ENCODE peak calls at places on chromosomes 13 and 19, in five cellular contexts. S is thoracic aorta, U is heart left ventricle, R is cardiac muscle cell, A is GM23338. Z is an unnamed sample.

GRCh38 chr19:18460900-18461299 is 23.0 kb upstream of the ISYNA1 start:
- DNase-seq in R (no peak), U (no peak), A (no peak), S (no peak), Z (no peak)

GRCh38 chr13:90846956-90847355 is 500.5 kb upstream of the MIR17HG start:
- DNase-seq in R (no peak), A (no peak), U (no peak), S (no peak), Z (no peak)

GRCh38 chr19:29858000-29858596 is 46.3 kb downstream of the CCNE1 start:
- DNase-seq in U (no peak), A (peak; percentile 87), R (peak; percentile 54), S (no peak), Z (peak; percentile 61)

GRCh38 chr19:4369888-4370260 is 26.5 kb downstream of the MPND start:
- DNase-seq in U (peak; percentile 83), A (peak; percentile 65), R (peak; percentile 55), S (no peak), Z (no peak)

GRCh38 chr13:52980695-52981094 is 47.9 kb upstream of the OLFM4 start:
- DNase-seq in A (no peak), U (no peak), R (no peak), S (no peak), Z (no peak)

GRCh38 chr13:91741925-91742324 is 343.5 kb downstream of the GPC5 start:
- DNase-seq in U (no peak), R (no peak), S (no peak), A (no peak), Z (no peak)

GRCh38 chr19:48556163-48556562 is 4.2 kb downstream of the SULT2B1 start:
- DNase-seq in R (no peak), U (no peak), A (peak; percentile 65), S (no peak), Z (no peak)

GRCh38 chr13:109451726-109452125 is 334.7 kb downstream of the IRS2 start:
- DNase-seq in R (no peak), U (no peak), A (no peak), S (no peak), Z (no peak)

GRCh38 chr13:24161010-24161775 is 673 bp downstream of the SPATA13 start:
- DNase-seq in A (peak; percentile 52), U (no peak), R (peak; percentile 32), S (no peak), Z (peak; percentile 83)

GRCh38 chr13:43786766-43787517 is at the start of gene ENOX1:
- DNase-seq in U (peak; percentile 87), R (peak; percentile 86), A (peak; percentile 77), S (no peak), Z (peak; percentile 60)

GRCh38 chr19:50607874-50608785 is 31.6 kb downstream of the SYT3 start:
- DNase-seq in R (peak; percentile 99), U (peak; percentile 85), S (no peak), A (peak; percentile 100), Z (peak; percentile 82)

GRCh38 chr19:49491804-49492572 is 4.2 kb upstream of the RPS11 start:
- DNase-seq in U (no peak), S (no peak), A (no peak), R (no peak), Z (no peak)

GRCh38 chr19:42114412-42114811 is 17.8 kb downstream of the POU2F2 start:
- DNase-seq in S (no peak), U (no peak), R (no peak), A (peak; percentile 51), Z (peak; percentile 80)

GRCh38 chr19:1118999-1119398 is 15.2 kb downstream of the GPX4 start:
- DNase-seq in U (no peak), A (no peak), R (no peak), S (no peak), Z (no peak)

GRCh38 chr19:39765091-39766076 is 13.3 kb upstream of the LEUTX start:
- DNase-seq in U (no peak), S (no peak), R (peak; percentile 72), A (peak; percentile 88), Z (peak; percentile 36)

GRCh38 chr19:33704271-33704670 is 82.5 kb downstream of the CHST8 start:
- DNase-seq in A (no peak), R (no peak), S (no peak), U (peak; percentile 53), Z (no peak)

GRCh38 chr19:47430041-47430802 is 10.9 kb upstream of the MEIS3 start:
- DNase-seq in A (peak; percentile 79), S (no peak), U (peak; percentile 69), R (peak; percentile 33), Z (peak; percentile 37)

GRCh38 chr13:49265822-49266221 is 18.1 kb downstream of the CDADC1 start:
- DNase-seq in S (no peak), R (no peak), A (no peak), U (no peak), Z (no peak)

GRCh38 chr13:33058816-33059215 is 42.6 kb downstream of the KL start:
- DNase-seq in A (no peak), S (no peak), R (no peak), U (no peak), Z (no peak)

GRCh38 chr13:27450921-27451461 is 627 bp upstream of the MTIF3 start:
- DNase-seq in U (peak; percentile 76), A (peak; percentile 64), S (no peak), R (peak; percentile 46), Z (peak; percentile 54)

GRCh38 chr13:76512676-76513277 is 373.4 kb downstream of the KCTD12 start:
- DNase-seq in U (no peak), R (no peak), A (no peak), S (no peak), Z (no peak)

GRCh38 chr19:31270897-31271568 is 78.2 kb downstream of the TSHZ3 start:
- DNase-seq in A (no peak), R (no peak), U (peak; percentile 19), S (no peak), Z (peak; percentile 3)

GRCh38 chr19:2547033-2547680 is 71.2 kb downstream of the GADD45B start:
- DNase-seq in U (no peak), S (no peak), R (no peak), A (no peak), Z (no peak)

GRCh38 chr19:10744222-10744847 is 26.5 kb downstream of the DNM2 start:
- DNase-seq in S (no peak), U (no peak), A (no peak), R (no peak), Z (no peak)

GRCh38 chr13:107553838-107554237 is 661.5 kb downstream of the LIG4 start:
- DNase-seq in R (peak; percentile 23), S (no peak), A (no peak), U (no peak), Z (no peak)

GRCh38 chr13:105979586-105979985 is 555.9 kb downstream of the EFNB2 start:
- DNase-seq in S (no peak), U (no peak), A (no peak), R (peak; percentile 70), Z (peak; percentile 53)

GRCh38 chr13:23790591-23791170 is 98.5 kb downstream of the MIPEP start:
- DNase-seq in R (no peak), S (no peak), U (peak; percentile 54), A (no peak), Z (peak; percentile 20)

GRCh38 chr13:75788494-75788991 is 152.4 kb downstream of the LMO7 start:
- DNase-seq in R (no peak), U (no peak), S (no peak), A (no peak), Z (no peak)

GRCh38 chr13:77928909-77929308 is 10.3 kb upstream of the EDNRB start:
- DNase-seq in A (no peak), U (no peak), R (no peak), S (no peak), Z (no peak)

GRCh38 chr19:50838239-50838638 is 4.9 kb upstream of the KLK15 start:
- DNase-seq in R (no peak), S (no peak), A (peak; percentile 65), U (no peak), Z (no peak)

GRCh38 chr13:57666131-57666530 is 34.6 kb downstream of the PCDH17 start:
- DNase-seq in U (no peak), A (no peak), R (no peak), S (no peak), Z (no peak)

GRCh38 chr19:18470153-18470552 is 32.2 kb upstream of the ISYNA1 start:
- DNase-seq in A (peak; percentile 79), U (no peak), S (no peak), R (peak; percentile 45), Z (no peak)

GRCh38 chr19:34818270-34818669 is 45.3 kb upstream of the ZNF599 start:
- DNase-seq in U (no peak), A (no peak), R (no peak), S (no peak), Z (no peak)

GRCh38 chr19:34816708-34817107 is 43.7 kb upstream of the ZNF599 start:
- DNase-seq in R (no peak), U (no peak), A (no peak), S (no peak), Z (no peak)
- TF ChIP-seq CTCF in R (no peak), U (no peak), A (no peak), S (no peak), Z (no peak)

GRCh38 chr19:54180691-54181091 is 7.7 kb upstream of the TMC4 start:
- DNase-seq in S (no peak), U (no peak), A (no peak), R (no peak), Z (no peak)
- H3K4me1 ChIP-seq in S (no peaks in the 10 kb centered on the region), U (no peaks in the 10 kb centered on the region), A (no peaks in the 10 kb centered on the region), R (no peaks in the 10 kb centered on the region), Z (peaks cover 4% of the 10 kb centered on the region)

GRCh38 chr13:73337511-73337910 is 278.7 kb downstream of the KLF5 start:
- DNase-seq in A (no peak), R (no peak), S (no peak), U (no peak), Z (no peak)
- TF ChIP-seq CTCF in A (no peak), R (no peak), S (no peak), U (no peak), Z (no peak)

GRCh38 chr19:13070425-13071140 is 32.1 kb downstream of the LYL1 start:
- DNase-seq in A (no peak), S (no peak), U (no peak), R (no peak), Z (no peak)

GRCh38 chr19:13066231-13066630 is 36.4 kb downstream of the LYL1 start:
- DNase-seq in R (no peak), A (no peak), U (no peak), S (no peak), Z (no peak)

GRCh38 chr19:13069415-13070369 is 33.0 kb downstream of the LYL1 start:
- DNase-seq in S (no peak), U (no peak), R (no peak), A (no peak), Z (no peak)

GRCh38 chr19:13066933-13067831 is 35.5 kb downstream of the LYL1 start:
- DNase-seq in A (no peak), R (no peak), S (no peak), U (no peak), Z (no peak)

DNA sequence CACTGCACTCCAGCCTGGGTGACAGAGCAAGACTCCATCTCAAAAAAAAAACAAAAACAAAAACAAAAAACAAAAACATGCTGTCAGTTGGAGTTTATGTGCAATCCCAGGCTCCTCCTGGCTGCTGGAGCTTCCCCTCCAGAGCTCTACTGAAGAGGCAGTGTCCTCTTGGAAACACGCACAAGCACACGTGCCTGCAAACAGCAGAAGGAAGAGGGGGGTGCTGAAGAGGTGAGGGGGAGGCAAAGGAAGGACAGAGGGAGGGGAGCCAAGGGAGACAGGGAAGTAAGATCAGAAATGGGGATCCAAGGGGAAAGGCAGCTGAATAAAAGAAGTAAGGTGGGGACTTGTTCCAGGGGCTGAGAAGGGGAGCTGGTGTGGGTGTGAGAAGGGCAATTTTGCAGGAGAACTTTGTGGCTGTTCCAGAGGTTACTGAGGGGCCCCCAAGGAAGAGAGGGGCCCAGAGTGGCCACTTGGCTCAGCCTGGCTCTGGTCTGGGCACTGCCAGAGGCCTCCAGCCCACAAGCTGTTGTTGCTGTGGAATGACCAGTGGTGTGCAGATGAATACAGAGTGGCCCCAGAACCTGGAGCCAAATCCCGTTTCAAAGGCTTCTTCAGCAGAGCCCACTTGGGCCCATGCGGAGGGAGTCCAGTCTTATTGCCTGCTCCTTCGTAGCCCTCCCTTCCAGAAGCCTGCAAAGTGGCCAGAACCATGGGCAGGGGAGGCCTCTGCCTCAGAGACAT is 34.4 kb downstream of the LYL1 start:
- DNase-seq in R (no peak), S (no peak), U (no peak), A (no peak), Z (no peak)
- H3K4me1 ChIP-seq in R (peaks cover 4% of the 10 kb centered on the region), S (peaks cover 98% of the 10 kb centered on the region), U (peaks cover 78% of the 10 kb centered on the region), A (no peaks in the 10 kb centered on the region), Z (peaks cover 33% of the 10 kb centered on the region)

Z was measured in body of pancreas.